ENCODE peak calls at places on chromosomes 16 and 17, in eight cellular contexts. F is lower lobe of right lung, T is left lung, L is mammary epithelial cell, N is A549, X is ovary, K is sigmoid colon, D is tibial nerve. U is an unnamed sample.

GRCh38 chr17:3891626-3892094 is 1.2 kb downstream of the CAMKK1 start:
- DNase-seq in D (no peak), K (no peak), N (no peak), X (no peak), T (no peak), F (no peak), L (no peak), U (no peak)

GRCh38 chr17:44038604-44039007 is 23.8 kb upstream of the TMEM101 start:
- DNase-seq in T (no peak), K (no peak), X (no peak), D (no peak), L (peak; percentile 23), N (no peak), F (no peak), U (no peak)

GRCh38 chr17:8875957-8876356 is 8.5 kb upstream of the PIK3R6 start:
- DNase-seq in X (no peak), N (no peak), F (no peak), D (no peak), T (no peak), K (no peak), L (peak; percentile 14), U (no peak)

GRCh38 chr17:13786000-13786598 is 184.4 kb upstream of the HS3ST3A1 start:
- DNase-seq in L (no peak), T (no peak), D (no peak), F (no peak), K (no peak), X (no peak), N (no peak), U (no peak)

GRCh38 chr16:84816023-84816422 is 3.8 kb upstream of the CRISPLD2 start:
- DNase-seq in T (no peak), F (no peak), N (no peak), L (no peak), X (peak; percentile 12), D (no peak), K (no peak), U (no peak)

GRCh38 chr17:78124081-78124835 is 4.3 kb downstream of the TMC6 start:
- DNase-seq in L (no peak), K (no peak), F (no peak), X (no peak), T (no peak), N (no peak), D (no peak), U (peak; percentile 89)

GRCh38 chr16:31458073-31458834 is 1.0 kb upstream of the ARMC5 start:
- DNase-seq in N (peak; percentile 41), T (peak; percentile 70), L (peak; percentile 61), X (no peak), F (peak; percentile 72), K (peak; percentile 78), D (no peak), U (peak; percentile 82)

GRCh38 chr17:78342438-78343098 is 17.3 kb downstream of the SOCS3 start:
- DNase-seq in F (peak; percentile 53), L (peak; percentile 88), N (peak; percentile 71), D (peak; percentile 66), X (peak; percentile 80), K (peak; percentile 89), T (peak; percentile 70), U (no peak)

GRCh38 chr17:15411556-15412198 is 55.7 kb downstream of the CDRT4 start:
- DNase-seq in N (no peak), X (no peak), F (no peak), K (peak; percentile 84), L (no peak), T (no peak), D (peak; percentile 61), U (no peak)

GRCh38 chr17:15406081-15406480 is 61.3 kb downstream of the CDRT4 start:
- DNase-seq in N (no peak), K (no peak), X (no peak), L (no peak), T (no peak), D (no peak), F (no peak), U (no peak)

GRCh38 chr17:15405016-15405415 is 62.4 kb downstream of the CDRT4 start:
- DNase-seq in N (no peak), D (no peak), T (no peak), X (no peak), F (no peak), L (no peak), K (no peak), U (no peak)

GRCh38 chr17:15409721-15410247 is 57.6 kb downstream of the CDRT4 start:
- DNase-seq in N (no peak), X (peak; percentile 67), F (no peak), L (peak; percentile 95), D (peak; percentile 50), T (no peak), K (peak; percentile 83), U (no peak)

DNA sequence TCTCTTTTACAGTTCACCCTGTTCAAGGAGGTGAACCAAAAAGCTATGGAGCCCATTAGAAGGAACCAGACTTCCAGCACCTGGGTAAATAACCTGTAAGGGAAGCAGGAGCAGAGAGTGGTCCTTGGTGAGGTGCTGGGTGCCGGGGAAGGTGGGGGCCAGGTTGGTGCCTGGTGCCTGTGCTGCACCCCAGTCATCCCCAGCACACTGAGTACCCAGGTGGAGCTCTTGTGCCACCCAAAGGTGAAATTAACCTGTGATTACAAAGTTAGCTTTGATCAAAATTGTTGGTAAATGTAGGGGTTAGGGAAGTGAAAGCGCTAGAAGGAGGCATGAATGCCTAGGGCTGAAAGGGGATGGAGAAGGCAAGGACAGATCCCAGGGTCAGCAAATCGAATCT is 58.6 kb downstream of the CDRT4 start:
- DNase-seq in T (no peak), X (no peak), F (no peak), K (no peak), L (peak; percentile 28), D (no peak), N (peak; percentile 25), U (no peak)
- TF ChIP-seq CTCF in T (no peak), X (no peak), F (no peak), K (no peak), L (peak; percentile 35), D (no peak), N (peak; percentile 45), U (no peak)

GRCh38 chr16:57575468-57576277 is 33.2 kb downstream of the ADGRG5 start:
- DNase-seq in N (no peak), X (no peak), L (no peak), F (no peak), T (no peak), D (no peak), K (no peak), U (no peak)

GRCh38 chr16:57577691-57578224 is 35.3 kb downstream of the ADGRG5 start:
- DNase-seq in T (no peak), X (no peak), L (no peak), F (no peak), K (no peak), D (no peak), N (no peak), U (no peak)

GRCh38 chr16:57578521-57579360 is 36.3 kb downstream of the ADGRG5 start:
- DNase-seq in K (no peak), T (no peak), L (no peak), X (no peak), F (no peak), D (no peak), N (no peak), U (no peak)

GRCh38 chr16:57576429-57576870 is 34.0 kb downstream of the ADGRG5 start:
- DNase-seq in L (peak; percentile 38), F (peak; percentile 79), D (peak; percentile 94), K (peak; percentile 78), N (peak; percentile 78), T (peak; percentile 70), X (peak; percentile 61), U (peak; percentile 88)

DNA sequence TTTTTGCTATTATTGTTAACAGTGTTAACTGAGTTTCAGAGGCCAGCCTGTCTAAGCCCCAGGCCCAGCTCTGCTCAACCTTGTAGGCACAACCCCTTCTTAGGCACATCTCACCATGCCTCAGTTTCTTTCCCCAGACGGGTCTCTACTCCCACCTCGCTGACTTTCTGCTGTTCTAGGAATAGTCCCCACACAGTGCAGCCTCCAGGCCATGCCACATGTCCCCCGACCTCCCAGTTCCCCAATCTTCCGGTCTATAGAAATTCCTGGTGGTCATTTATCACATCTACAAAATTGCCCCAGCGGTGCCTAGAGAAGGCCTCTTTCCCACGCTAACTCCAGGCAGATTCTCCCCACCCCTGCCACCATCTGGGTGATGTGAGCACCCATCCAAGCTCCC is 34.8 kb downstream of the ADGRG5 start:
- DNase-seq in N (no peak), T (no peak), D (no peak), F (no peak), L (no peak), X (no peak), K (no peak), U (no peak)
- H3K4me3 ChIP-seq in N (no peak overlapping the region), T (no peak overlapping the region), D (no peak overlapping the region), F (no peak overlapping the region), L (no peak overlapping the region), X (no peak overlapping the region), K (no peak overlapping the region), U (no peak overlapping the region)

GRCh38 chr16:4683255-4684029 is 9.9 kb upstream of the NUDT16L1 start:
- DNase-seq in F (no peak), X (no peak), L (no peak), D (no peak), N (no peak), T (no peak), K (peak; percentile 71), U (no peak)

GRCh38 chr16:4682084-4682581 is 11.2 kb upstream of the NUDT16L1 start:
- DNase-seq in X (no peak), N (no peak), D (no peak), F (no peak), K (no peak), L (no peak), T (no peak), U (no peak)

GRCh38 chr16:4681471-4682083 is 11.8 kb upstream of the NUDT16L1 start:
- DNase-seq in L (no peak), X (peak; percentile 63), F (peak; percentile 46), D (no peak), T (no peak), N (no peak), K (no peak), U (no peak)

GRCh38 chr16:4684030-4684715 is 9.2 kb upstream of the NUDT16L1 start:
- DNase-seq in X (peak; percentile 47), K (peak; percentile 56), D (no peak), L (no peak), T (no peak), F (no peak), N (no peak), U (no peak)

DNA sequence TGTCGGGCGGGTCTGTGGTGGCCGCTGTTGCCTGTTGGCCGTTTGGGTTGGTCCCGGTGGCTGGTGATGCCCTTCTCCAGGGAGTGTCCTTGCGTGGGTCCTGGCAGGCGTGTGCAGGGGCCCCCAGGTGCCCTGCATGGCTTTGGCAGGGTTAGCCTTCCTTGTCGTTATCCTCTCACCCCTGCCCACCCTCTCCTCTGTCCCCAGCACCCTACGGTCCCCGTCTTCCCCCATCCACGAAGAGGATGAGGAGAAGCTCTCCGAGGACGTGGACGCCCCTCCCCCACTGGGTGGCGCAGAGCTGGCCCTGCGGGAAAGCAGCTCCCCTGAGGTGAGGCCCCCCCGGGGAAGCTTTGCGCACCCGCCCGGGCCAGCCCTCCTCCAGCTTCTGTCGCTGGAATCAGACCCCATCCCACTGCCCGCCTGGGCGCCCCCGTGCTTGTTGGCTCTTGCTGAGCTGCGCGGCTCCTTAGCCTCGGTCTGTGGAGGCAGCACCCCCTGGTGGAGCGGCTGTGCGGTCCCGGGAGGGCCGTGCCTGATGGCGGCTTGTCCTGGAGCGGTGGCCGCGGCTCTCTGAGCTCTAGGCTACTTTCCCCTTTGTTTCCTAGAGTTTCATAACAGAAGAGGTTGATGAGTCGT is 10.6 kb upstream of the NUDT16L1 start:
- DNase-seq in T (no peak), L (peak; percentile 44), X (peak; percentile 70), N (no peak), F (peak; percentile 76), K (peak; percentile 77), D (no peak), U (no peak)
- TF ChIP-seq CTCF in T (peak; percentile 64), L (peak; percentile 19), X (no peak), N (peak; percentile 32), F (peak; percentile 55), K (peak; percentile 6), D (peak; percentile 25), U (no peak)

GRCh38 chr17:48577330-48577945 is 712 bp downstream of the HOXB4 start:
- DNase-seq in K (no peak), F (no peak), L (peak; percentile 54), D (no peak), X (no peak), T (no peak), N (no peak), U (no peak)
- H3K4me3 ChIP-seq in K (peak overlapping the region; percentile 67), F (peak overlapping the region; percentile 62), L (no peak overlapping the region), D (peak overlapping the region; percentile 53), X (peak overlapping the region; percentile 35), T (peak overlapping the region; percentile 29), N (no peak overlapping the region), U (peak overlapping the region; percentile 70)

U was measured in GM12865.